ENCODE peak calls at places on chromosomes 5 and 9, in five cellular contexts. Z is pancreas; O is HepG2; H is CD8-positive, alpha-beta T cell; P is IMR-90. V is an unnamed sample.

GRCh38 chr9:114184071-114184470 is 28.7 kb downstream of the COL27A1 start:
- DNase-seq in Z (no peak), H (no peak), P (peak; percentile 71), O (no peak), V (no peak)

GRCh38 chr5:31864015-31864414 is 225.1 kb downstream of the PDZD2 start:
- DNase-seq in P (no peak), Z (no peak), O (no peak), H (no peak), V (no peak)

GRCh38 chr5:74870299-74871067 is 4.3 kb upstream of the FAM169A start:
- DNase-seq in Z (no peak), O (no peak), H (no peak), P (no peak), V (no peak)

GRCh38 chr5:149002761-149003689 is 59.8 kb downstream of the SH3TC2 start:
- DNase-seq in P (peak; percentile 75), Z (no peak), O (no peak), H (no peak), V (no peak)

GRCh38 chr9:98341157-98342102 is 86.0 kb upstream of the TBC1D2 start:
- DNase-seq in Z (no peak), P (no peak), O (no peak), H (no peak), V (no peak)

GRCh38 chr9:108056083-108056804 is 566.7 kb upstream of the KLF4 start:
- DNase-seq in H (no peak), Z (no peak), O (no peak), P (peak; percentile 78), V (no peak)

GRCh38 chr9:78857371-78858225 is 560.7 kb downstream of the PSAT1 start:
- DNase-seq in O (no peak), P (no peak), H (no peak), Z (no peak), V (no peak)

GRCh38 chr5:119304439-119304838 is 51.4 kb upstream of the TNFAIP8 start:
- DNase-seq in O (peak; percentile 60), P (peak; percentile 58), H (no peak), Z (no peak), V (no peak)

GRCh38 chr9:101388507-101388993 is 3.7 kb upstream of the BAAT start:
- DNase-seq in H (no peak), Z (no peak), O (peak; percentile 73), P (no peak), V (no peak)

GRCh38 chr5:115978779-115979178 is 16.5 kb downstream of the LVRN start:
- DNase-seq in Z (no peak), H (no peak), P (no peak), O (no peak), V (no peak)

GRCh38 chr5:58450811-58451629 is 8.9 kb downstream of the PLK2 start:
- DNase-seq in H (no peak), Z (no peak), O (no peak), P (peak; percentile 26), V (no peak)

GRCh38 chr5:56412601-56413379 is 179.7 kb upstream of the ANKRD55 start:
- DNase-seq in H (no peak), P (no peak), O (no peak), Z (no peak), V (peak; percentile 80)

GRCh38 chr5:139389701-139390638 is at the start of gene MZB1:
- DNase-seq in P (no peak), O (no peak), H (peak; percentile 39), Z (no peak), V (no peak)

GRCh38 chr5:80082731-80083114 is 47.6 kb downstream of the THBS4 start:
- DNase-seq in P (peak; percentile 70), Z (peak; percentile 67), O (no peak), H (peak; percentile 31), V (peak; percentile 87)

GRCh38 chr9:110175275-110175968 is 32.5 kb downstream of the C9orf152 start:
- DNase-seq in O (peak; percentile 88), Z (no peak), P (no peak), H (no peak), V (no peak)

GRCh38 chr5:9775339-9775738 is 145.2 kb upstream of the TAS2R1 start:
- DNase-seq in H (no peak), O (no peak), P (peak; percentile 73), Z (no peak), V (no peak)

GRCh38 chr5:867300-867699 is 16.5 kb upstream of the ZDHHC11 start:
- DNase-seq in Z (no peak), H (no peak), P (no peak), O (no peak), V (no peak)

GRCh38 chr9:35908484-35909125 is 685 bp upstream of the SPAAR start:
- DNase-seq in H (no peak), P (peak; percentile 66), Z (no peak), O (no peak), V (peak; percentile 87)

GRCh38 chr5:31585519-31586270 is 53.2 kb upstream of the PDZD2 start:
- DNase-seq in H (no peak), O (no peak), P (peak; percentile 49), Z (no peak), V (no peak)

GRCh38 chr5:149177911-149178565 is 36.7 kb downstream of the ABLIM3 start:
- DNase-seq in P (peak; percentile 54), O (no peak), H (no peak), Z (no peak), V (no peak)

GRCh38 chr9:93064392-93065124 is 6.1 kb downstream of the SUSD3 start:
- DNase-seq in H (peak; percentile 80), Z (no peak), P (no peak), O (no peak), V (no peak)

GRCh38 chr5:107553063-107553676 is 117.6 kb downstream of the EFNA5 start:
- DNase-seq in Z (no peak), H (no peak), P (peak; percentile 15), O (no peak), V (no peak)

GRCh38 chr5:131671409-131671808 is 36.4 kb upstream of the RAPGEF6 start:
- DNase-seq in P (no peak), H (no peak), Z (no peak), O (no peak), V (no peak)

GRCh38 chr9:78828521-78828920 is 531.6 kb downstream of the PSAT1 start:
- DNase-seq in H (no peak), Z (no peak), O (no peak), P (no peak), V (no peak)

GRCh38 chr5:66143473-66144073 is 527 bp upstream of the SREK1 start:
- DNase-seq in O (peak; percentile 7), P (no peak), H (no peak), Z (no peak), V (no peak)

GRCh38 chr9:120775859-120776258 is 17.4 kb downstream of the FBXW2 start:
- DNase-seq in Z (no peak), P (no peak), H (no peak), O (no peak), V (no peak)

GRCh38 chr9:86175223-86175622 is 75.9 kb upstream of the GOLM1 start:
- DNase-seq in Z (no peak), O (no peak), H (no peak), P (no peak), V (no peak)

GRCh38 chr5:150001660-150002493 is 1.3 kb downstream of the HMGXB3 start:
- DNase-seq in Z (no peak), H (peak; percentile 43), O (peak; percentile 77), P (peak; percentile 75), V (peak; percentile 64)

GRCh38 chr9:136621734-136622093 is 41.0 kb upstream of the EGFL7 start:
- DNase-seq in Z (no peak), P (no peak), O (no peak), H (no peak), V (no peak)

GRCh38 chr9:136623016-136623848 is 39.5 kb upstream of the EGFL7 start:
- DNase-seq in O (no peak), H (no peak), Z (no peak), P (no peak), V (no peak)

GRCh38 chr9:136623849-136624183 is 38.9 kb upstream of the EGFL7 start:
- DNase-seq in O (no peak), H (no peak), Z (peak; percentile 63), P (no peak), V (no peak)

GRCh38 chr9:136621019-136621733 is 41.5 kb upstream of the EGFL7 start:
- DNase-seq in O (no peak), H (no peak), P (no peak), Z (no peak), V (no peak)

DNA sequence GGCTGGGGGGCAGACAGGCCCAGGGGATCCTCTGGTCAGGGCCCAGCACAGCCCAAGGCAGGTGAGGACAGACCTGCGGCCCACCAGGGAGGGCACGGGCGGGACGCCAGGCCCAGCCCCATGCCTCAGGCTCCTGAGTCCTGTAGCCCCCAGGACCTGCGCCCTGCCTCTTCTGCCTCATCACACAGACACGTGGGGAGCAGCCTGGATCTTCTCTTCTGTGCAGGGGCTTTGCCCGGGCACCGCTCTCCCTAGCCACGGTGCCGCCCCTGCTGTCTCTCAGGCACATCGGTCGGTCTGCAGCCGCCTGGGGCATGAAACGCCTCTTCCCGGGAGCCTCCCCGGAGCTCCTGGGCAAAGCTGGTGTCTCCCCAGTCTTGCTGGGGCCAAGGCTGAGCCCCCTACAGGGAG is 40.2 kb upstream of the EGFL7 start:
- DNase-seq in Z (no peak), P (no peak), H (no peak), O (no peak), V (no peak)
- H3K4me1 ChIP-seq in Z (peaks cover 31% of the 10 kb centered on the region), P (peaks cover 12% of the 10 kb centered on the region), H (peaks cover 17% of the 10 kb centered on the region), O (peaks cover 81% of the 10 kb centered on the region), V (peaks cover 29% of the 10 kb centered on the region)

GRCh38 chr5:97101189-97101910 is 41.1 kb downstream of the LIX1 start:
- DNase-seq in Z (no peak), O (no peak), P (peak; percentile 20), H (no peak), V (no peak)
- TF ChIP-seq CTCF in Z (no peak), O (no peak), P (no peak), H (no peak), V (no peak)

DNA sequence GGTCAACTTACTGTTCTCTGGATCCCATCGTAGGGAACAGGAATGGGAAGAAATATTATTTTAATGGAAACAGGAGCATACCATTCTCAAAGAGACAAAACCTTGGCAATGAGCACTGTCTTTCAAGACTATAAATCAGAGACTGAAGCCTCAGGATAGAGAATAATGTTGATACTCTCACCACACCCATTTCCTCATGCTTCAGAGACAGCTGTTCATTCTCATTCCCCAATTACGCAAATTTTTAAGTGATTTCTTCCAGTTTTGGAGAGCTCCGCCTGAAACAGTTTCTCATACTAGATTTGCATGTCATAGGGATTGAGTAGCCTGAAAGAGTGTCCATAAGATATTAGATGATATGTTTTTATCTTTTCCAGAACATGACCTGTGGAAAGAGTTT is 290.5 kb upstream of the RASA1 start:
- DNase-seq in O (no peak), Z (no peak), H (no peak), P (no peak), V (no peak)
- H3K4me1 ChIP-seq in O (no peaks in the 10 kb centered on the region), Z (no peaks in the 10 kb centered on the region), H (no peaks in the 10 kb centered on the region), P (peaks cover 2% of the 10 kb centered on the region), V (no peaks in the 10 kb centered on the region)

GRCh38 chr5:114782217-114782616 is 387.5 kb downstream of the TRIM36 start:
- DNase-seq in O (no peak), H (no peak), Z (no peak), P (no peak), V (no peak)

GRCh38 chr5:114780290-114780689 is 389.4 kb downstream of the TRIM36 start:
- DNase-seq in O (no peak), P (no peak), H (no peak), Z (no peak), V (no peak)

DNA sequence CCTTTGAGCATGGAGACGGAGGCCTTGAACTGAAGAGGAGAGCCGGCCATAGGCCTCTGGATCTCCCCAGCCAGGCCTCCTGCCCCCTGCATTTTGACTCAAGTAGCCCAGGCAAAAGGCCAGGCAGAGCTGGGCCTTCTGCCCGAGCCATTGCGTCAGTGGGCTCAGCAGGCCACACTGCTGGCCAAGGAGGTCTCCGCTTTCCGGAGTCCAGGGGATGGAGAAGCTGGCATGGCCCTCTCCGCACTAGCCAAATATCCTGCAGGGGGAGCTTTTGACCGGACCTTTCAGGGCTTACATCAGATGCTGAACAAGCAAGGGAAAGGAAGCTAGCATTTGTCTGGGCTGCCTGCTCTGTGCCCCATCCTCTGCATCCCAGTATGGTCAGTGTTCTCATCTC is 386.8 kb downstream of the TRIM36 start:
- DNase-seq in Z (no peak), H (no peak), P (no peak), O (no peak), V (no peak)
- TF ChIP-seq CTCF in Z (no peak), H (no peak), P (no peak), O (no peak), V (no peak)